ENCODE peak calls at places on chromosomes 16 and 17, in six cellular contexts. O, A, J, R, K and W are unnamed samples. For H3K36me3, the result is how much of the 10 kb centered on the place peaks cover.

GRCh38 chr16:48531011-48531962 is 78.7 kb downstream of the N4BP1 start:
- DNase-seq in O (no peak), A (no peak), J (no peak), R (no peak), K (peak), W (no peak)

GRCh38 chr17:34980681-34981537 is 597 bp downstream of the LIG3 start:
- DNase-seq in O (peak), A (peak), J (peak), R (no peak), K (peak), W (peak)

GRCh38 chr17:70369296-70369855 is 200.0 kb downstream of the KCNJ2 start:
- DNase-seq in O (no peak), A (no peak), J (no peak), R (no peak), K (no peak), W (no peak)

GRCh38 chr17:59361916-59362810 is 30.7 kb downstream of the YPEL2 start:
- DNase-seq in O (peak), A (peak), J (no peak), R (peak), K (no peak), W (no peak)

GRCh38 chr17:63685021-63685420 is 14.9 kb downstream of the LIMD2 start:
- DNase-seq in O (no peak), A (peak), J (no peak), R (no peak), K (no peak), W (no peak)

GRCh38 chr17:48575673-48576478 is 2.3 kb downstream of the HOXB4 start:
- DNase-seq in O (peak), A (no peak), J (no peak), R (no peak), K (no peak), W (no peak)

GRCh38 chr16:73172621-73173312 is 124.8 kb upstream of the ZFHX3 start:
- DNase-seq in O (peak), A (peak), J (no peak), R (no peak), K (no peak), W (no peak)

GRCh38 chr16:65733706-65734105 is 611.8 kb upstream of the CDH11 start:
- DNase-seq in O (no peak), A (no peak), J (no peak), R (no peak), K (no peak), W (no peak)

GRCh38 chr17:83036193-83036592 is 43.2 kb upstream of the METRNL start:
- DNase-seq in O (no peak), A (no peak), J (no peak), R (no peak), K (no peak), W (no peak)

GRCh38 chr17:17580662-17581470 is 10.6 kb downstream of the PEMT start:
- DNase-seq in O (no peak), A (no peak), J (no peak), R (no peak), K (no peak), W (peak)

GRCh38 chr17:81397314-81398169 is 2.3 kb downstream of the BAHCC1 start:
- DNase-seq in O (peak), A (peak), J (peak), R (no peak), K (peak), W (peak)

GRCh38 chr16:24900230-24900629 is 54.5 kb downstream of the SLC5A11 start:
- DNase-seq in O (no peak), A (no peak), J (no peak), R (no peak), K (no peak), W (no peak)

GRCh38 chr17:65049085-65049756 is 7.3 kb downstream of the GNA13 start:
- DNase-seq in O (no peak), A (no peak), J (no peak), R (no peak), K (no peak), W (no peak)

GRCh38 chr16:89687092-89687940 is 827 bp downstream of the CDK10 start:
- DNase-seq in O (peak), A (no peak), J (no peak), R (no peak), K (no peak), W (no peak)

GRCh38 chr17:14296511-14296910 is 4.4 kb upstream of the HS3ST3B1 start:
- DNase-seq in O (no peak), A (no peak), J (no peak), R (no peak), K (no peak), W (no peak)

GRCh38 chr16:48041861-48042435 is 113.8 kb downstream of the ABCC12 start:
- DNase-seq in O (no peak), A (no peak), J (no peak), R (no peak), K (no peak), W (peak)

GRCh38 chr17:74297941-74298340 is 23.9 kb downstream of the DNAI2 start:
- DNase-seq in O (no peak), A (no peak), J (no peak), R (no peak), K (no peak), W (no peak)

GRCh38 chr16:67780847-67781547 is 25.4 kb downstream of the RANBP10 start:
- DNase-seq in O (no peak), A (no peak), J (no peak), R (no peak), K (no peak), W (no peak)

GRCh38 chr16:69589434-69590269 is 23.9 kb downstream of the NFAT5 start:
- DNase-seq in O (no peak), A (no peak), J (no peak), R (no peak), K (no peak), W (no peak)

GRCh38 chr16:85437161-85438052 is 175.7 kb upstream of the GSE1 start:
- DNase-seq in O (no peak), A (peak), J (no peak), R (no peak), K (no peak), W (peak)

GRCh38 chr17:5200360-5200759 is 8.7 kb upstream of the ZNF594 start:
- DNase-seq in O (no peak), A (no peak), J (no peak), R (no peak), K (no peak), W (no peak)

GRCh38 chr17:80387071-80387470 is 27.9 kb upstream of the ENDOV start:
- DNase-seq in O (no peak), A (no peak), J (no peak), R (no peak), K (no peak), W (no peak)

GRCh38 chr16:56263711-56264608 is 72.7 kb downstream of the GNAO1 start:
- DNase-seq in O (no peak), A (no peak), J (no peak), R (no peak), K (peak), W (peak)

GRCh38 chr17:63914471-63914870 is 3.4 kb upstream of the CSHL1 start:
- DNase-seq in O (no peak), A (no peak), J (no peak), R (no peak), K (no peak), W (no peak)

DNA sequence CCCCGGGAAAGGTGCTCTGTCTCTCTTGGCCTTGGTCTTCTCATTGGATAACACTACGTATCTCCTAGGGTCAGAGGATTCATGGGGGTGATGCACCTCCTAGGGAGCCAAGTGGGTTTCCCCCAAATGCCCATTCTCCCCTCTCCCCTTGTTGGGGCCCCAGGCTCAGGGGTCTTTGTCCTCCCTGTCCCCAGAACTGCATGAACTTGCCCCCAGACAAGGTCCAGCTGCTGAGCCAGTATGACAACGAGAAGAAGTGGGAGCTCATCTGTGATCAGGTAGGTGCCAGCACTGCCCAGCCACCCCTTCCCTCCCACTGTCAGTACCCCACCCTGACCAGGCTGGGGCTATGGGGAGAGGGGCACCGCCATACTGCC is 8.7 kb downstream of the FMNL1 start:
- DNase-seq in O (no peak), A (no peak), J (no peak), R (no peak), K (no peak), W (no peak)
- H3K36me3 ChIP-seq in O (under half), A (under half), J (under half), R (under half), K (half or more), W (under half)

GRCh38 chr17:66548659-66549311 is 246.4 kb downstream of the PRKCA start:
- DNase-seq in O (no peak), A (no peak), J (no peak), R (no peak), K (no peak), W (no peak)

GRCh38 chr17:66547170-66547865 is 244.9 kb downstream of the PRKCA start:
- DNase-seq in O (no peak), A (no peak), J (no peak), R (no peak), K (no peak), W (no peak)

GRCh38 chr17:66549312-66549705 is 246.9 kb downstream of the PRKCA start:
- DNase-seq in O (no peak), A (no peak), J (no peak), R (no peak), K (no peak), W (no peak)

GRCh38 chr17:66549731-66550207 is 247.4 kb downstream of the PRKCA start:
- DNase-seq in O (peak), A (no peak), J (no peak), R (no peak), K (no peak), W (no peak)

GRCh38 chr17:66548158-66548557 is 245.7 kb downstream of the PRKCA start:
- DNase-seq in O (peak), A (no peak), J (no peak), R (peak), K (peak), W (no peak)
- H3K27ac ChIP-seq in O (peak), A (no peak), J (no peak), R (no peak), K (peak), W (no peak)

GRCh38 chr17:42577532-42578281 is at the start of gene PSMC3IP:
- DNase-seq in O (peak), A (peak), J (peak), R (peak), K (peak), W (peak)
- H3K36me3 ChIP-seq in O (under half), A (under half), J (under half), R (under half), K (half or more), W (half or more)

GRCh38 chr17:31269597-31269996 is 27.4 kb downstream of the OMG start:
- DNase-seq in O (peak), A (peak), J (no peak), R (no peak), K (no peak), W (no peak)
- H3K27ac ChIP-seq in O (peak), A (no peak), J (no peak), R (no peak), K (no peak), W (no peak)

DNA sequence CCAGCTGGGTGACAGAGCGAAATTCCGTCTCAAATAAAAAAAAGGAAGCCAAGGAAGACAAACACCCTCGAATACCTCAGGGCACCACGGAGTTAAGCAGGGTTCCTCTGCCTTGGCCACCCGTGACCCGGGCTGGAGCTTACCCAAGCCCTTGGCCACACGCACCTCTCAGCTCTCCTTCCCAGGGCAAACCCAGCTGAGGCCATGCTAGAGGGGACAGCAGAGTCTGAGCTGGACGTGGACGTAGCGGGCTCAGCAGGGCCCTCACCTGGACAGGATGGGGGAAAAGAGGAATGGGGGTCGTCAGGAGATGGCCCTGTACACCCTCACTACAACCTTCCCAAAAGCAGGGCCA is 12.2 kb downstream of the PER1 start:
- DNase-seq in O (no peak), A (no peak), J (no peak), R (no peak), K (no peak), W (no peak)
- H3K36me3 ChIP-seq in O (under half), A (under half), J (under half), R (under half), K (under half), W (under half)